ENCODE peak calls at places on chromosomes 3 and 15, in four cellular contexts. One of them, this sample, is unnamed.
A peak's percentile ranks its signal among the peaks of the same experiment; 100 is the strongest.

GRCh38 chr3:25940935-25941334 is 151.0 kb downstream of the OXSM start:
- DNase-seq in psoas muscle: no peak
- DNase-seq in mammary epithelial cell: no peak
- DNase-seq in fibroblast of lung: no peak
- DNase-seq in this sample: no peak

GRCh38 chr15:70237626-70238025 is 139.9 kb upstream of the TLE3 start:
- DNase-seq in psoas muscle: no peak
- DNase-seq in mammary epithelial cell: peak; percentile 34
- DNase-seq in fibroblast of lung: no peak
- DNase-seq in this sample: no peak

GRCh38 chr3:11379238-11379823 is 107.1 kb downstream of the ATG7 start:
- DNase-seq in fibroblast of lung: peak; percentile 53
- DNase-seq in mammary epithelial cell: peak; percentile 31
- DNase-seq in psoas muscle: no peak
- DNase-seq in this sample: peak; percentile 74

GRCh38 chr3:11304160-11304559 is 32.0 kb downstream of the ATG7 start:
- DNase-seq in psoas muscle: no peak
- DNase-seq in fibroblast of lung: no peak
- DNase-seq in mammary epithelial cell: no peak
- DNase-seq in this sample: no peak

GRCh38 chr15:91338763-91339162 is 238.7 kb downstream of the SV2B start:
- DNase-seq in mammary epithelial cell: peak; percentile 37
- DNase-seq in fibroblast of lung: peak; percentile 48
- DNase-seq in psoas muscle: no peak
- DNase-seq in this sample: peak; percentile 5

GRCh38 chr3:55540579-55540978 is 53.5 kb upstream of the WNT5A start:
- DNase-seq in mammary epithelial cell: no peak
- DNase-seq in psoas muscle: no peak
- DNase-seq in fibroblast of lung: no peak
- DNase-seq in this sample: no peak

GRCh38 chr3:174397848-174398247 is 461.3 kb upstream of the NAALADL2 start:
- DNase-seq in mammary epithelial cell: peak; percentile 31
- DNase-seq in psoas muscle: no peak
- DNase-seq in fibroblast of lung: peak; percentile 30
- DNase-seq in this sample: no peak

GRCh38 chr3:62149962-62150361 is 223.4 kb downstream of the FEZF2 start:
- DNase-seq in mammary epithelial cell: peak; percentile 72
- DNase-seq in fibroblast of lung: peak; percentile 67
- DNase-seq in psoas muscle: peak; percentile 79
- DNase-seq in this sample: peak; percentile 33

GRCh38 chr15:74716647-74717046 is 8.7 kb downstream of the CYP1A1 start:
- DNase-seq in fibroblast of lung: no peak
- DNase-seq in mammary epithelial cell: no peak
- DNase-seq in psoas muscle: no peak
- DNase-seq in this sample: no peak

GRCh38 chr15:68425428-68426060 is 6.4 kb downstream of the ITGA11 start:
- DNase-seq in psoas muscle: no peak
- DNase-seq in mammary epithelial cell: no peak
- DNase-seq in fibroblast of lung: no peak
- DNase-seq in this sample: no peak

GRCh38 chr15:98413973-98414546 is 234.3 kb upstream of the IGF1R start:
- DNase-seq in fibroblast of lung: no peak
- DNase-seq in psoas muscle: peak; percentile 69
- DNase-seq in mammary epithelial cell: no peak
- DNase-seq in this sample: no peak

GRCh38 chr3:148173836-148174235 is 523.9 kb upstream of the AGTR1 start:
- DNase-seq in mammary epithelial cell: no peak
- DNase-seq in psoas muscle: no peak
- DNase-seq in fibroblast of lung: no peak
- DNase-seq in this sample: peak; percentile 20
- H3K27ac ChIP-seq in mammary epithelial cell: no peak overlapping the region
- H3K27ac ChIP-seq in psoas muscle: no peak overlapping the region
- H3K27ac ChIP-seq in fibroblast of lung: no peak overlapping the region
- H3K27ac ChIP-seq in this sample: no peak overlapping the region

DNA sequence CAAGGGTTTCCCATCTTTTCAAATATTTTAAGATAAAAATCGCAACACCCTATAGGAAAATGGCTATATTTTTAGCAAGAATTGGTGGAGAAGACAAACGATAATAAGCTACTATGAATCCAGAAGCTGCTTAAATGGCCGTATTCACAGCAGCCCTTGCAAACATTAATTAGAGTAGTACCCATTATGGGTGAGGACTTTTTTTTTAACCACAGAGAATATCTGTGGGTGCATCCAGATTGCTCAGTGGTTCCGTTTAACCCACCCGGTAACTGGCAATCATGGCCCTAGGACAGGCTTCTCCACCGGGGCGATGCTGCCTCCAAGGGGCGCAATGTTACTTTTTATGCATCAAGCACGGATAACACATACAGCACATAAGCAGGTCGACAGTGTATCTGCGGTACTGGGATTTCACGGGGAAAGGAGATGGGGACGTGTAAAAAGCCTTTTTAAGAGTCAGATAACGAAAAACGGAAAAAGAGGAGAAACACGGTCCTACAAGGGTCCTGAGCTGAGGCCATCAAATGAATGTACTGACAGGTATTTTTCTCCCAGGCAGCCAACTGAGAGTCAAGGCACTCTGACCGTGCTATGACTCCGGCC is 968 bp upstream of the TMEM266 start:
- DNase-seq in psoas muscle: no peak
- DNase-seq in fibroblast of lung: peak; percentile 3
- DNase-seq in mammary epithelial cell: peak; percentile 13
- DNase-seq in this sample: no peak
- TF ChIP-seq CTCF in psoas muscle: peak; percentile 36
- TF ChIP-seq CTCF in fibroblast of lung: peak; percentile 6
- TF ChIP-seq CTCF in mammary epithelial cell: peak; percentile 33
- TF ChIP-seq CTCF in this sample: peak; percentile 36

DNA sequence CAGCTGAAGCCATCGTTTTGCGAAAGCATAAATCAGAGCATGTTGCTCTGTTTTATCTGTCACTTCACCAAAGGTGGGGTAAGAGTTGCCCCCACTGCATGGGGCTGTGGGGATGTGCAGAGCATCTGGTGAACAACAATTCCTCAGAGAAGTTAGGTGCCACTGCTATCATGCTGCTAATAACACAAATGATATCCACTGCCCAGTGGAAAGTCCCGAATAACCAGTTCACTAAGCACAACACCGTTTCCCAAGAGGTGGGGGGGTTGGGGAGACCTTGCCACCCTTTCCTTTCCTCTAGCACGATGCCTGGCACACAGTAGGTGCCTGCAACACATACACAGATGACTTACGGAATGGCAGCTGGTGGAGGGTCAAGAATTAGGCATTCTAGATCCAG is 38.6 kb downstream of the FAM3D start:
- DNase-seq in mammary epithelial cell: no peak
- DNase-seq in psoas muscle: no peak
- DNase-seq in fibroblast of lung: no peak
- DNase-seq in this sample: no peak
- H3K27ac ChIP-seq in mammary epithelial cell: no peak overlapping the region
- H3K27ac ChIP-seq in psoas muscle: no peak overlapping the region
- H3K27ac ChIP-seq in fibroblast of lung: peak overlapping the region; percentile 77
- H3K27ac ChIP-seq in this sample: no peak overlapping the region

GRCh38 chr3:21752749-21753347 is 1.8 kb upstream of the ZNF385D start:
- DNase-seq in fibroblast of lung: peak; percentile 68
- DNase-seq in psoas muscle: no peak
- DNase-seq in mammary epithelial cell: peak; percentile 63
- DNase-seq in this sample: peak; percentile 62
- TF ChIP-seq CTCF in fibroblast of lung: peak; percentile 75
- TF ChIP-seq CTCF in psoas muscle: peak; percentile 70
- TF ChIP-seq CTCF in mammary epithelial cell: peak; percentile 75
- TF ChIP-seq CTCF in this sample: peak; percentile 79

This sample was measured in brain microvascular endothelial cell.